ENCODE peak calls at places on chromosomes 11 and 22, in five cellular contexts. Z is SW 1271; D is GM13977; N is GM12865; T is activated CD4-positive, CD25-positive, alpha-beta regulatory T cell treated with anti-CD3 and anti-CD28 coated beads, Interleukin-2, amount 50 U/mL, for 16 hours. M is an unnamed sample.

GRCh38 chr22:22756109-22756508 is 111.7 kb downstream of the GGTLC2 start:
- DNase-seq in Z (no peak), D (no peak), N (no peak), T (no peak), M (no peak)

GRCh38 chr11:14423633-14424032 is 64.7 kb upstream of the RRAS2 start:
- DNase-seq in D (no peak), Z (no peak), T (no peak), N (no peak), M (no peak)

GRCh38 chr11:72782081-72782920 is 11.5 kb downstream of the STARD10 start:
- DNase-seq in T (no peak), Z (no peak), N (no peak), D (no peak), M (no peak)

GRCh38 chr11:13767461-13767860 is 99.0 kb downstream of the FAR1 start:
- DNase-seq in N (no peak), T (no peak), D (no peak), Z (no peak), M (no peak)

GRCh38 chr22:44431256-44431655 is 66.8 kb downstream of the RTL6 start:
- DNase-seq in D (no peak), N (no peak), Z (no peak), T (no peak), M (no peak)

GRCh38 chr11:61056566-61056965 is 45.7 kb upstream of the CD5 start:
- DNase-seq in Z (no peak), T (no peak), N (peak), D (no peak), M (no peak)

GRCh38 chr11:69545976-69546617 is 64.6 kb downstream of the LINC01488 start:
- DNase-seq in D (no peak), N (no peak), T (no peak), Z (no peak), M (no peak)

GRCh38 chr11:65492637-65493366 is 6.0 kb upstream of the MALAT1 start:
- DNase-seq in Z (no peak), D (peak), N (peak), T (no peak), M (no peak)

GRCh38 chr11:77082838-77083552 is 16.2 kb downstream of the CAPN5 start:
- DNase-seq in T (no peak), N (no peak), Z (no peak), D (no peak), M (no peak)

GRCh38 chr11:92589512-92589911 is 364.9 kb downstream of the FAT3 start:
- DNase-seq in T (no peak), D (no peak), N (no peak), Z (no peak), M (no peak)

GRCh38 chr11:35800970-35801953 is 138.7 kb downstream of the TRIM44 start:
- DNase-seq in T (no peak), D (peak), Z (no peak), N (no peak), M (no peak)

GRCh38 chr11:93570759-93571413 is 27.7 kb upstream of the SMCO4 start:
- DNase-seq in Z (no peak), D (no peak), T (no peak), N (no peak), M (no peak)

GRCh38 chr11:380095-380480 is 10.8 kb downstream of the B4GALNT4 start:
- DNase-seq in D (no peak), T (no peak), Z (no peak), N (no peak), M (no peak)

GRCh38 chr11:86469491-86470388 is 95.1 kb downstream of the CCDC81 start:
- DNase-seq in Z (no peak), T (no peak), N (no peak), D (no peak), M (no peak)

GRCh38 chr11:60864856-60865513 is 2.4 kb upstream of the ZP1 start:
- DNase-seq in T (no peak), Z (no peak), D (no peak), N (no peak), M (no peak)

GRCh38 chr11:68584097-68584496 is 100.2 kb upstream of the GAL start:
- DNase-seq in Z (no peak), T (no peak), N (peak), D (peak), M (no peak)

GRCh38 chr11:125155767-125156166 is 8.8 kb upstream of the PKNOX2 start:
- DNase-seq in D (no peak), N (no peak), Z (no peak), T (no peak), M (no peak)

GRCh38 chr11:64590763-64591221 is at the start of gene SLC22A12:
- DNase-seq in T (no peak), Z (no peak), N (no peak), D (no peak), M (no peak)

GRCh38 chr11:59174664-59175033 is 2.7 kb downstream of the DTX4 start:
- DNase-seq in D (no peak), T (no peak), Z (no peak), N (peak), M (no peak)

GRCh38 chr11:82315093-82315492 is 418.6 kb downstream of the FAM181B start:
- DNase-seq in N (peak), T (no peak), Z (no peak), D (peak), M (peak)

GRCh38 chr11:113046866-113047265 is 85.6 kb downstream of the NCAM1 start:
- DNase-seq in D (no peak), Z (no peak), T (no peak), N (no peak), M (no peak)

GRCh38 chr22:44622147-44622427 is 79.9 kb upstream of the PRR5 start:
- DNase-seq in Z (no peak), T (no peak), D (no peak), N (peak), M (no peak)

GRCh38 chr22:33270596-33270995 is 212.4 kb upstream of the SYN3 start:
- DNase-seq in D (no peak), T (no peak), N (no peak), Z (no peak), M (no peak)

GRCh38 chr22:20106205-20106848 is 9.6 kb upstream of the RANBP1 start:
- DNase-seq in T (no peak), N (no peak), D (no peak), Z (no peak), M (no peak)

GRCh38 chr11:92941676-92942571 is 27.5 kb upstream of the MTNR1B start:
- DNase-seq in T (no peak), D (peak), Z (no peak), N (peak), M (no peak)

GRCh38 chr11:76033699-76034098 is 172.6 kb downstream of the WNT11 start:
- DNase-seq in T (no peak), D (no peak), Z (no peak), N (peak), M (no peak)

GRCh38 chr11:15150507-15150906 is 35.8 kb downstream of the INSC start:
- DNase-seq in T (no peak), Z (no peak), D (no peak), N (no peak), M (no peak)

GRCh38 chr11:43868852-43869567 is 11.6 kb upstream of the ALKBH3 start:
- DNase-seq in Z (no peak), N (peak), T (peak), D (peak), M (no peak)

GRCh38 chr11:40879911-40880310 is 579.5 kb downstream of the LRRC4C start:
- DNase-seq in D (no peak), N (no peak), Z (no peak), T (no peak), M (no peak)

GRCh38 chr22:37428649-37429586 is 1.6 kb upstream of the ELFN2 start:
- DNase-seq in Z (no peak), N (peak), D (peak), T (peak), M (no peak)

GRCh38 chr11:2771758-2772466 is 72.1 kb upstream of the KCNQ1OT1 start:
- DNase-seq in Z (no peak), N (no peak), T (no peak), D (no peak), M (no peak)

GRCh38 chr11:106794058-106794457 is 224.2 kb downstream of the GUCY1A2 start:
- DNase-seq in Z (no peak), N (no peak), D (no peak), T (no peak), M (no peak)

M was measured in SK-N-MC.